ENCODE peak calls at places on chromosome 22, in seven cellular contexts. G, N, Z, A, L, C and E are unnamed samples.

GRCh38 chr22:17734197-17734596 is 40.1 kb downstream of the BID start:
- DNase-seq in G (no peak), N (no peak), Z (no peak), A (no peak), L (no peak), C (no peak), E (no peak)

GRCh38 chr22:26785942-26786341 is 128.6 kb downstream of the MIAT start:
- DNase-seq in G (no peak), N (no peak), Z (no peak), A (no peak), L (no peak), C (no peak), E (no peak)

GRCh38 chr22:21972293-21972779 is 10.3 kb downstream of the TOP3B start:
- DNase-seq in G (no peak), N (peak), Z (no peak), A (peak), L (peak), C (peak), E (peak)

GRCh38 chr22:36193577-36193976 is 8.0 kb downstream of the APOL4 start:
- DNase-seq in G (peak), N (no peak), Z (no peak), A (no peak), L (no peak), C (no peak), E (no peak)

GRCh38 chr22:32258791-32259190 is 3.6 kb upstream of the SLC5A4 start:
- DNase-seq in G (no peak), N (no peak), Z (no peak), A (no peak), L (no peak), C (no peak), E (no peak)

GRCh38 chr22:26457661-26458272 is 25.8 kb downstream of the HPS4 start:
- DNase-seq in G (no peak), N (no peak), Z (no peak), A (no peak), L (no peak), C (no peak), E (no peak)

GRCh38 chr22:46714550-46714949 is 23.5 kb downstream of the CERK start:
- DNase-seq in G (no peak), N (no peak), Z (no peak), A (no peak), L (no peak), C (no peak), E (no peak)

GRCh38 chr22:38298312-38299000 is 18.8 kb downstream of the CSNK1E start:
- DNase-seq in G (no peak), N (peak), Z (no peak), A (no peak), L (no peak), C (peak), E (peak)

GRCh38 chr22:42061041-42061440 is 9.6 kb downstream of the NAGA start:
- DNase-seq in G (no peak), N (no peak), Z (no peak), A (no peak), L (no peak), C (no peak), E (no peak)

GRCh38 chr22:27846910-27847309 is 45.4 kb upstream of the MN1 start:
- DNase-seq in G (no peak), N (no peak), Z (no peak), A (no peak), L (no peak), C (no peak), E (no peak)

GRCh38 chr22:49845666-49846459 is 7.8 kb upstream of the ZBED4 start:
- DNase-seq in G (no peak), N (no peak), Z (no peak), A (no peak), L (no peak), C (no peak), E (no peak)

GRCh38 chr22:45069925-45070324 is 60.1 kb upstream of the PHF21B start:
- DNase-seq in G (no peak), N (no peak), Z (no peak), A (no peak), L (no peak), C (no peak), E (no peak)

GRCh38 chr22:37045958-37046357 is 5.6 kb upstream of the KCTD17 start:
- DNase-seq in G (no peak), N (peak), Z (no peak), A (no peak), L (no peak), C (no peak), E (no peak)

GRCh38 chr22:38755155-38755910 is 465 bp downstream of the SUN2 start:
- DNase-seq in G (peak), N (no peak), Z (peak), A (peak), L (peak), C (peak), E (peak)

GRCh38 chr22:50507421-50507990 is at the start of gene LMF2:
- DNase-seq in G (peak), N (no peak), Z (peak), A (no peak), L (peak), C (peak), E (peak)

GRCh38 chr22:37486224-37486845 is at the start of gene MFNG:
- DNase-seq in G (no peak), N (peak), Z (no peak), A (peak), L (peak), C (no peak), E (peak)

GRCh38 chr22:22773979-22774738 is 113.5 kb upstream of the IGLL5 start:
- DNase-seq in G (peak), N (no peak), Z (no peak), A (no peak), L (no peak), C (no peak), E (no peak)